ENCODE peak calls at places on chromosomes 12 and 14, in five cellular contexts. Q is substantia nigra; E is fibroblast of pulmonary artery; I is CD4-positive, alpha-beta T cell; Y is ELF-1. L is an unnamed sample.

GRCh38 chr12:2299207-2299606 is 246.4 kb downstream of the CACNA1C start:
- DNase-seq in I (no peak), E (peak), Y (no peak), Q (no peak), L (no peak)

GRCh38 chr12:3496964-3497363 is 6.0 kb downstream of the PRMT8 start:
- DNase-seq in E (no peak), Y (peak), Q (no peak), I (no peak), L (no peak)

GRCh38 chr12:38669530-38669929 is 235.9 kb downstream of the CPNE8 start:
- DNase-seq in Q (no peak), Y (peak), I (no peak), E (peak), L (no peak)

GRCh38 chr14:95998656-95999055 is 40.5 kb upstream of the C14orf132 start:
- DNase-seq in Q (no peak), I (no peak), E (peak), Y (no peak), L (no peak)

GRCh38 chr12:12482150-12482761 is 80.4 kb downstream of the DUSP16 start:
- DNase-seq in Y (no peak), E (no peak), I (peak), Q (no peak), L (no peak)

GRCh38 chr14:101889898-101890297 is 74.5 kb upstream of the DYNC1H1 start:
- DNase-seq in Q (no peak), Y (no peak), E (peak), I (no peak), L (no peak)

GRCh38 chr12:25829192-25829591 is 129.3 kb upstream of the RASSF8 start:
- DNase-seq in E (peak), I (no peak), Y (no peak), Q (no peak), L (no peak)

GRCh38 chr14:74249433-74250375 is 10.5 kb downstream of the VSX2 start:
- DNase-seq in I (no peak), E (no peak), Y (no peak), Q (no peak), L (no peak)

GRCh38 chr12:30997685-30998440 is 71.3 kb downstream of the TSPAN11 start:
- DNase-seq in Q (no peak), E (no peak), I (no peak), Y (no peak), L (no peak)

GRCh38 chr14:54669759-54670630 is 103.1 kb downstream of the SAMD4A start:
- DNase-seq in I (no peak), Y (no peak), Q (no peak), E (peak), L (no peak)

GRCh38 chr14:55781046-55781445 is 201.0 kb downstream of the KTN1 start:
- DNase-seq in Q (no peak), Y (no peak), E (peak), I (no peak), L (no peak)